ENCODE peak calls at places on chromosomes 11 and 22, in eight cellular contexts. F is brain microvascular endothelial cell, X is endothelial cell, B is uterus, J is AG09319, U is ascending aorta, H is foreskin fibroblast, W is MM.1S. Z is an unnamed sample.

GRCh38 chr11:59207988-59208432 is 4.7 kb downstream of the MPEG1 start:
- DNase-seq in F (peak), X (peak), B (no peak), J (no peak), U (no peak), H (peak), W (peak), Z (no peak)

GRCh38 chr11:45857834-45858492 is 10.7 kb downstream of the CRY2 start:
- DNase-seq in F (peak), X (no peak), B (peak), J (peak), U (peak), H (peak), W (no peak), Z (no peak)

GRCh38 chr11:126341760-126342161 is 13.7 kb upstream of the ST3GAL4 start:
- DNase-seq in F (peak), X (no peak), B (no peak), J (no peak), U (no peak), H (peak), W (no peak), Z (no peak)

GRCh38 chr22:31097941-31098632 is 9.3 kb downstream of the SELENOM start:
- DNase-seq in F (no peak), X (no peak), B (no peak), J (no peak), U (no peak), H (no peak), W (no peak), Z (no peak)

GRCh38 chr11:85682330-85683305 is 3.4 kb downstream of the CCDC89 start:
- DNase-seq in F (peak), X (no peak), B (peak), J (no peak), U (no peak), H (peak), W (no peak), Z (peak)

GRCh38 chr22:35552186-35552842 is 11.7 kb downstream of the RASD2 start:
- DNase-seq in F (no peak), X (peak), B (no peak), J (no peak), U (no peak), H (no peak), W (peak), Z (peak)

GRCh38 chr22:25482091-25482760 is 82.2 kb upstream of the GRK3 start:
- DNase-seq in F (no peak), X (no peak), B (no peak), J (no peak), U (no peak), H (no peak), W (no peak), Z (no peak)

GRCh38 chr11:46896719-46897406 is 21.5 kb downstream of the LRP4 start:
- DNase-seq in F (peak), X (no peak), B (no peak), J (no peak), U (no peak), H (peak), W (peak), Z (no peak)

GRCh38 chr11:45926001-45926401 is 3.5 kb downstream of the LARGE2 start:
- DNase-seq in F (no peak), X (no peak), B (no peak), J (no peak), U (no peak), H (no peak), W (no peak), Z (no peak)

GRCh38 chr11:100757636-100758035 is 70.5 kb downstream of the ARHGAP42 start:
- DNase-seq in F (no peak), X (no peak), B (no peak), J (no peak), U (no peak), H (no peak), W (no peak), Z (no peak)

GRCh38 chr11:86687083-86687799 is 14.8 kb upstream of the ME3 start:
- DNase-seq in F (no peak), X (no peak), B (no peak), J (no peak), U (no peak), H (no peak), W (peak), Z (no peak)

DNA sequence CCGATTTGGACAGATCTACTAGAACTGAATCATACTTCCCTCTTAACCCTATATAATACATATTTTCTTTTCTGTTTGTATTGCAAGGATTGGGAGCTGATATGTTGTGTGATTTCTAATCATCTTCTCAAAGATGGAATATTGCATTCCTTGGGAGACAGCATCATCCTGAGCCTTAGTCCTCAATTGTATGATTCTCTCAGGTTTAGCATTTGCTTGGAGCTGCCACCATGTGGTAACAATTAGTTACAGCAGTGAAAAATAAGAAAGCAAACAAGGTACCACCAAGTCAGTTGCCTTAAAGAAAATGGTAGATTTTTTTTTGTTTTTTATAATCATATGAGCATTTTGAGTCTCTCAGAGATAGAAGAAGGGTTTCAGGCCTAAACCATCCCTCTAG is 11.9 kb downstream of the SNX19 start:
- DNase-seq in F (no peak), X (no peak), B (no peak), J (no peak), U (no peak), H (no peak), W (peak), Z (no peak)
- TF ChIP-seq CTCF in F (peak), X (peak), B (peak), J (peak), U (peak), H (peak), W (peak), Z (no peak)

GRCh38 chr11:132844956-132845355 is 687.3 kb downstream of the OPCML start:
- DNase-seq in F (peak), X (no peak), B (no peak), J (peak), U (no peak), H (peak), W (no peak), Z (no peak)

GRCh38 chr11:132840220-132840619 is 692.1 kb downstream of the OPCML start:
- DNase-seq in F (no peak), X (no peak), B (no peak), J (no peak), U (no peak), H (no peak), W (no peak), Z (no peak)

GRCh38 chr11:132840660-132841059 is 691.6 kb downstream of the OPCML start:
- DNase-seq in F (no peak), X (no peak), B (no peak), J (no peak), U (no peak), H (no peak), W (no peak), Z (no peak)

GRCh38 chr11:132838621-132839020 is 693.7 kb downstream of the OPCML start:
- DNase-seq in F (peak), X (no peak), B (no peak), J (no peak), U (no peak), H (peak), W (no peak), Z (no peak)

DNA sequence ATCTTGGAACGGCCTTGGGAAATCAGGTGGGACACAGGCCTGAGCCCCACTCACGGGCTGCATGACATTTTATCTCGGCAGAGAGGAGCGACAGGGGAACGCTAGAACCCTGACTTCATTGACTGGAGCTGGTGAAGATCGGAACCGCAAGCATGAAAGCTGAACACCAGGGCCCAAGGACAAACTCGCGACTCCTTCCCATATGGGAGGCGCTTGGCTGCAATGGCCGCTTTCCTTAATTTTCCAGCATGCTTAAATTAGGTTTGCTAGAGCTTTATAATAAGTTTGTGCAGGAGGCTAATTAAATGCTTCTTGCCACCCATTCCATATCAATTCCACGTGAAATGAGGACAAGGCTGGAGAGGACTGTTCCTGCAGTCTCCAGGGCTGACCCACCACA is 693.1 kb downstream of the OPCML start:
- DNase-seq in F (no peak), X (no peak), B (no peak), J (no peak), U (no peak), H (no peak), W (no peak), Z (no peak)
- TF ChIP-seq CTCF in F (no peak), X (no peak), B (no peak), J (no peak), U (no peak), H (no peak), W (no peak), Z (no peak)

DNA sequence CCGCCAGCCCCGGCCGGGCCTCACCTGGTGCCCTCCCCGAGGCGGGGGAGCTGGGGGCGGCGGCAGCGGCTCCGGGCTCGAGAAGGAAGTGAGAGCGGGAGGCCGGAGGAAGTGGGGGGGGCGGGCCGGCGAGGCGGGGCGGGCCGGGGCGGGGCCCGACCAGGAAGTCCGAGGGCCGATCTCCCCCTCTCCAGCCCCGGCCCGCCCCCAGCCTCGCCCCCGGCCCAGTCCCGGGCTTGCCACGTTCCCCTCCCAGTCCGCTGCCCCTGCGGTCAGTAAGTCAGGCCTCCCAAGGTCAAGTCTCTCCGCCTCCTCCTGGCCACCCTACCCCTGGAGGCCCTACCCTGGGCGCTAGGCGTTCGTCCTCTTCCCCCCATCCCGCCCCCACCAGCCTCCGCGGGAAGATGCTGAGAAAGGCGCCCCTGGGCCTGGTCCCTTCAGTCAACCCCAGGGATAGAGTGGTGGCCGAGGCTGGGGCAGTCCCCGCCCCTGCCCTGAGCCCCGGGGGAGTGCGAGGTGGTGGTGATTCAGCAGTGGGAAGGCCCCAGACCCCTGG is at the start of gene RHOG:
- DNase-seq in F (no peak), X (peak), B (peak), J (peak), U (peak), H (peak), W (peak), Z (no peak)
- TF ChIP-seq CTCF in F (no peak), X (no peak), B (no peak), J (no peak), U (no peak), H (no peak), W (no peak), Z (no peak)

DNA sequence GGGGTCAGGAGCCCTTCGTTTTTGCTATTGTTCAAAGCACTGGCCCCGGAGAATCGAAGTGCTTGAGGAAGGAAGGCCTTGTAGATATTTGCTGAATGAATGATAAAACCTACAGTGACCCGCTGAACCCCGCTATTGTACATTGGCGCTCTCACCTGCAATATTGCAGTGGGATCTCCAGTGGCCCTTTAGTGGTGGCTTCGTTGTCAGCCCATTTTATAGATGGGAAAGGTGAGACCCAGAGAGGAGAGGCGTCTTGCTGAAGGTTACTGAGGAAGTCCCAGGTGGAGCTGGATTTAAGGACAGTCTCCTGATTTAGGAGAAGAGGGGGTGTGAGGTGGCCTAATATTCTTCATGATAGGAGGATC is 1.2 kb downstream of the CDC42EP2 start:
- DNase-seq in F (no peak), X (no peak), B (no peak), J (no peak), U (no peak), H (no peak), W (no peak), Z (no peak)
- TF ChIP-seq CTCF in F (no peak), X (peak), B (no peak), J (no peak), U (no peak), H (no peak), W (peak), Z (peak)

GRCh38 chr11:2858995-2859705 is 26.4 kb downstream of the CDKN1C start:
- DNase-seq in F (no peak), X (no peak), B (no peak), J (no peak), U (no peak), H (no peak), W (no peak), Z (no peak)

GRCh38 chr11:2859706-2860037 is 25.9 kb downstream of the CDKN1C start:
- DNase-seq in F (no peak), X (no peak), B (no peak), J (no peak), U (no peak), H (no peak), W (no peak), Z (no peak)

GRCh38 chr11:2857918-2858317 is 27.7 kb downstream of the CDKN1C start:
- DNase-seq in F (no peak), X (no peak), B (no peak), J (no peak), U (no peak), H (no peak), W (no peak), Z (no peak)

GRCh38 chr11:2855162-2855561 is 30.4 kb downstream of the CDKN1C start:
- DNase-seq in F (no peak), X (no peak), B (no peak), J (no peak), U (no peak), H (no peak), W (no peak), Z (no peak)

DNA sequence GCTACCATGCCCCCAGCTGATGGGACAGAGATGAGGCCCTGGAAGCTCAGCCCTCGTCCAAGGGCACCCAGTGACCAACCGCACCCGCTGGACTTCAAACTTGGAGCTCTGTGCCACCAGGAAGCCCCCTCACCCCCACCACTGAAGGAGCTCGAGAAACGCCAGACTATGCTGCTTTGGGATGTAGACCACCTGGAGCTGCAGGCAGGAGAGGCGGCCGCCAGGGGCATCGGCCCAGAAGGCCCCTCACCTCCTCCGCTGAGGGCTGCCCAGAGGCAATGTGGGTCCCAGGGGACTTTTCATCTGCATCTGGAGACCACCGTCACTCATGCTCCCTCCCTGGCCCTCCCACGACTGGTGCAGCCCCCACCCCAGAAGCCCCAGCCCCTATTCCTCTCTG is 28.3 kb downstream of the CDKN1C start:
- DNase-seq in F (no peak), X (no peak), B (no peak), J (no peak), U (no peak), H (no peak), W (no peak), Z (no peak)
- TF ChIP-seq CTCF in F (no peak), X (no peak), B (no peak), J (no peak), U (no peak), H (no peak), W (no peak), Z (no peak)

GRCh38 chr11:121336279-121336947 is 43.8 kb downstream of the SC5D start:
- DNase-seq in F (no peak), X (no peak), B (no peak), J (no peak), U (no peak), H (no peak), W (no peak), Z (no peak)

GRCh38 chr11:121337078-121337477 is 44.5 kb downstream of the SC5D start:
- DNase-seq in F (no peak), X (no peak), B (no peak), J (no peak), U (no peak), H (no peak), W (no peak), Z (no peak)

GRCh38 chr11:121338536-121338935 is 46.0 kb downstream of the SC5D start:
- DNase-seq in F (no peak), X (no peak), B (no peak), J (no peak), U (no peak), H (no peak), W (no peak), Z (no peak)

GRCh38 chr11:121337740-121338272 is 45.2 kb downstream of the SC5D start:
- DNase-seq in F (no peak), X (no peak), B (no peak), J (no peak), U (no peak), H (no peak), W (peak), Z (no peak)

DNA sequence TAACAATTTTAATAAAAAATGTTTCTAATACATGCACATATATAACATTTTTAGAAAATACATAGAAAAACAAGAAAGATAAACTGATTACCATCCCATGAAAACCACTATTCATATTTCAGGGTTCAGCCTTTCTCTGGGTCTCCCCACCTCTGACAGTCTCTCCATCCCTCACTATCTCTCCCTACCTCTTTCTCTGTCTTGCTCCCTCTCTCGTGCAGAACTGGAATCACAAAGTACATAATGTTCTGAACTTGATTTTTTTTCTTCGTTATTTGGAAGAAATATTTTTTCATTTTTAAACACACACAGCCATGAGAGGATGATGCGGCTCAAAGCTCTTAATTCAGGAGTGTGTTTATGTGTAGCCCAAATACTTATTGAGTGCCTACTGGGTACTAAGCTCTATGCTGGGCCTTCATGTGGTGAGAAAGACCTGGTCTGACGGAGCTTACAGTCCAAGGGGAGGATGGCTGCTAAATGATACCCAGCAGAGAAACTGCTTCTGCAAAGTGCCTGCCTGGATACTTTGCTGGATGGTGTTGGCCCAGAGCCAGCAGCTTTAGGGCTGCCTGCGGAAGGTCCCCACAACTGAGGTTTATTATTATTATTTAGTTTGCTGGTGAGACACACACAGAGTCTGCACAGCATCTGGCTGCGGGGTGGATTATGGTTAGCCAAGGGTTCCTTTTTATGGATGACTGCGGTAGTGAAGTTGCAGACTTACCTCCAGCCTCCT is 42.6 kb downstream of the SC5D start:
- DNase-seq in F (no peak), X (no peak), B (no peak), J (no peak), U (no peak), H (peak), W (no peak), Z (no peak)
- TF ChIP-seq CTCF in F (peak), X (no peak), B (no peak), J (peak), U (no peak), H (no peak), W (no peak), Z (no peak)

GRCh38 chr11:2415171-2415570 is 14.6 kb downstream of the TSSC4 start:
- DNase-seq in F (no peak), X (no peak), B (no peak), J (no peak), U (no peak), H (no peak), W (no peak), Z (no peak)

GRCh38 chr11:2416765-2417164 is 16.2 kb downstream of the TSSC4 start:
- DNase-seq in F (no peak), X (no peak), B (no peak), J (no peak), U (no peak), H (no peak), W (no peak), Z (no peak)

GRCh38 chr11:2413735-2414579 is 13.4 kb downstream of the TSSC4 start:
- DNase-seq in F (no peak), X (no peak), B (no peak), J (no peak), U (no peak), H (no peak), W (no peak), Z (no peak)

GRCh38 chr11:2414616-2415015 is 14.1 kb downstream of the TSSC4 start:
- DNase-seq in F (no peak), X (no peak), B (no peak), J (no peak), U (no peak), H (no peak), W (no peak), Z (no peak)

GRCh38 chr11:2415601-2416380 is 15.2 kb downstream of the TSSC4 start:
- DNase-seq in F (no peak), X (no peak), B (no peak), J (no peak), U (no peak), H (no peak), W (no peak), Z (no peak)
- TF ChIP-seq CTCF in F (no peak), X (no peak), B (no peak), J (no peak), U (no peak), H (no peak), W (peak), Z (no peak)

DNA sequence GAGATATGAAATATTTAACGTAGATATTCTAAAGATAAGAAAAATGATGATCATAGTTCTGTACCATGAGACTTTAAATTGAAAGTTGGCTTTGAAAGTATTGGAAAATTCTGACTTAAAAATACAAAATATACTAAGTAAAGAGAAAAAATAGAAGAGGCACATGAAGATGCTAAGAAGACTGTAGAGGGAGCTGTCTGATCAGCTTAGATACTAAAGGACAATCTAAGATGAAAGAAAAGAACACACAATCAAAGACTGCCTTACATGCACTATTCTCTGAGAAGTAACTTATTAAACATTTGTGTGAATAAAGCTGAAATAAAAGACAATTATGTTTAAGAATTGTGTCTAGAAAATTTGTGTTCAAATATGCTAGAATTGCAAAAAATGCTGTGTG is 55.1 kb downstream of the RBMXL2 start:
- DNase-seq in F (no peak), X (no peak), B (no peak), J (no peak), U (no peak), H (peak), W (peak), Z (no peak)
- TF ChIP-seq CTCF in F (peak), X (no peak), B (peak), J (peak), U (no peak), H (no peak), W (peak), Z (no peak)

Z was measured in natural killer cell.